ENCODE peak calls at places on chromosomes 13 and 19, in five cellular contexts. Q is foreskin fibroblast, P is posterior cingulate gyrus, U is NCI-H1092 treated with DMSO at 0.1 percent for 48 hours, T is SHP77. E is an unnamed sample.

GRCh38 chr19:3982701-3983541 is 2.3 kb downstream of the EEF2 start:
- DNase-seq in Q (peak), P (no peak), U (no peak), T (no peak), E (no peak)

GRCh38 chr19:16391301-16392055 is 66.9 kb downstream of the KLF2 start:
- DNase-seq in Q (no peak), P (no peak), U (no peak), T (no peak), E (no peak)

GRCh38 chr13:36382030-36382429 is 35.8 kb upstream of the SPART start:
- DNase-seq in Q (no peak), P (no peak), U (no peak), T (no peak), E (no peak)

GRCh38 chr19:1453525-1454371 is 3.8 kb downstream of the APC2 start:
- DNase-seq in Q (peak), P (peak), U (no peak), T (no peak), E (no peak)

GRCh38 chr13:20221772-20222171 is 10.3 kb downstream of the GJB6 start:
- DNase-seq in Q (no peak), P (no peak), U (no peak), T (no peak), E (no peak)

GRCh38 chr19:15869109-15869555 is 28.7 kb downstream of the CYP4F2 start:
- DNase-seq in Q (peak), P (no peak), U (no peak), T (peak), E (no peak)

GRCh38 chr13:99275093-99275469 is 16.9 kb upstream of the GPR18 start:
- DNase-seq in Q (peak), P (no peak), U (no peak), T (no peak), E (no peak)

GRCh38 chr13:34065915-34066314 is 248.0 kb downstream of the RFC3 start:
- DNase-seq in Q (no peak), P (no peak), U (no peak), T (no peak), E (no peak)

GRCh38 chr13:44416297-44416696 is 42.7 kb downstream of the SERP2 start:
- DNase-seq in Q (no peak), P (no peak), U (no peak), T (no peak), E (no peak)

GRCh38 chr19:35895911-35896642 is 4.3 kb downstream of the NFKBID start:
- DNase-seq in Q (no peak), P (no peak), U (no peak), T (no peak), E (no peak)

GRCh38 chr19:1261863-1262686 is 7.1 kb upstream of the CIRBP start:
- DNase-seq in Q (peak), P (no peak), U (peak), T (no peak), E (no peak)

GRCh38 chr19:46221981-46222610 is 7.4 kb upstream of the IGFL1 start:
- DNase-seq in Q (peak), P (no peak), U (no peak), T (no peak), E (no peak)

GRCh38 chr13:31380728-31381127 is 181.0 kb downstream of the B3GLCT start:
- DNase-seq in Q (no peak), P (no peak), U (no peak), T (no peak), E (no peak)

GRCh38 chr13:113669231-113669870 is 2.3 kb downstream of the GRK1 start:
- DNase-seq in Q (no peak), P (no peak), U (no peak), T (no peak), E (no peak)

GRCh38 chr13:27086599-27087265 is 84.9 kb downstream of the USP12 start:
- DNase-seq in Q (no peak), P (no peak), U (no peak), T (no peak), E (no peak)

GRCh38 chr13:25965596-25965995 is 86.2 kb downstream of the SHISA2 start:
- DNase-seq in Q (no peak), P (no peak), U (no peak), T (no peak), E (no peak)

GRCh38 chr13:77506874-77507273 is 28.6 kb upstream of the SCEL start:
- DNase-seq in Q (peak), P (no peak), U (no peak), T (peak), E (no peak)

E was measured in NCI-H1105.